ENCODE peak calls at places on chromosomes 11 and 22, in eight cellular contexts. One of them, this sample, is unnamed.

GRCh38 chr22:24506802-24507438 is 11.8 kb downstream of the UPB1 start:
- DNase-seq in stomach: no peak
- DNase-seq in ovary: no peak
- DNase-seq in CD4-positive, alpha-beta memory T cell: no peak
- DNase-seq in cardiac muscle cell: no peak
- DNase-seq in heart left ventricle: no peak
- DNase-seq in BJ: no peak
- DNase-seq in PC-9: peak; percentile 88
- DNase-seq in this sample: no peak

GRCh38 chr22:28574159-28574788 is 105.4 kb downstream of the TTC28 start:
- DNase-seq in PC-9: no peak
- DNase-seq in ovary: no peak
- DNase-seq in heart left ventricle: no peak
- DNase-seq in BJ: no peak
- DNase-seq in CD4-positive, alpha-beta memory T cell: no peak
- DNase-seq in cardiac muscle cell: no peak
- DNase-seq in stomach: no peak
- DNase-seq in this sample: no peak

GRCh38 chr11:33168605-33169240 is 7.4 kb upstream of the CSTF3 start:
- DNase-seq in BJ: peak; percentile 37
- DNase-seq in CD4-positive, alpha-beta memory T cell: no peak
- DNase-seq in ovary: no peak
- DNase-seq in stomach: no peak
- DNase-seq in PC-9: no peak
- DNase-seq in heart left ventricle: no peak
- DNase-seq in cardiac muscle cell: peak; percentile 48
- DNase-seq in this sample: no peak

GRCh38 chr11:97961431-97961830 is 1059.3 kb upstream of the CNTN5 start:
- DNase-seq in stomach: no peak
- DNase-seq in PC-9: no peak
- DNase-seq in BJ: no peak
- DNase-seq in ovary: no peak
- DNase-seq in heart left ventricle: no peak
- DNase-seq in cardiac muscle cell: no peak
- DNase-seq in CD4-positive, alpha-beta memory T cell: no peak
- DNase-seq in this sample: no peak

GRCh38 chr11:70851907-70852306 is 400.5 kb downstream of the SHANK2 start:
- DNase-seq in ovary: no peak
- DNase-seq in CD4-positive, alpha-beta memory T cell: no peak
- DNase-seq in cardiac muscle cell: no peak
- DNase-seq in PC-9: no peak
- DNase-seq in BJ: no peak
- DNase-seq in stomach: no peak
- DNase-seq in heart left ventricle: no peak
- DNase-seq in this sample: no peak

GRCh38 chr11:95593101-95593500 is 196.5 kb downstream of the FAM76B start:
- DNase-seq in heart left ventricle: no peak
- DNase-seq in CD4-positive, alpha-beta memory T cell: no peak
- DNase-seq in cardiac muscle cell: peak; percentile 35
- DNase-seq in stomach: no peak
- DNase-seq in ovary: no peak
- DNase-seq in PC-9: no peak
- DNase-seq in BJ: no peak
- DNase-seq in this sample: no peak

GRCh38 chr22:19874307-19875060 is 19.8 kb upstream of the GNB1L start:
- DNase-seq in cardiac muscle cell: no peak
- DNase-seq in CD4-positive, alpha-beta memory T cell: peak; percentile 24
- DNase-seq in stomach: peak; percentile 47
- DNase-seq in heart left ventricle: peak; percentile 26
- DNase-seq in PC-9: no peak
- DNase-seq in ovary: peak; percentile 23
- DNase-seq in BJ: no peak
- DNase-seq in this sample: peak; percentile 13

GRCh38 chr22:47015589-47016178 is 253.2 kb downstream of the TBC1D22A start:
- DNase-seq in BJ: no peak
- DNase-seq in PC-9: no peak
- DNase-seq in stomach: peak; percentile 23
- DNase-seq in heart left ventricle: peak; percentile 22
- DNase-seq in ovary: no peak
- DNase-seq in cardiac muscle cell: no peak
- DNase-seq in CD4-positive, alpha-beta memory T cell: no peak
- DNase-seq in this sample: no peak

GRCh38 chr22:21698430-21699329 is 32.9 kb downstream of the PPIL2 start:
- DNase-seq in ovary: no peak
- DNase-seq in BJ: peak; percentile 27
- DNase-seq in cardiac muscle cell: peak; percentile 37
- DNase-seq in heart left ventricle: peak; percentile 77
- DNase-seq in stomach: no peak
- DNase-seq in PC-9: no peak
- DNase-seq in CD4-positive, alpha-beta memory T cell: no peak
- DNase-seq in this sample: peak; percentile 44

GRCh38 chr11:131534031-131534430 is 163.6 kb downstream of the NTM start:
- DNase-seq in cardiac muscle cell: no peak
- DNase-seq in heart left ventricle: no peak
- DNase-seq in stomach: no peak
- DNase-seq in ovary: no peak
- DNase-seq in CD4-positive, alpha-beta memory T cell: no peak
- DNase-seq in PC-9: no peak
- DNase-seq in BJ: no peak
- DNase-seq in this sample: no peak

GRCh38 chr11:60874421-60875365 is 7.4 kb downstream of the ZP1 start:
- DNase-seq in PC-9: peak; percentile 2
- DNase-seq in cardiac muscle cell: no peak
- DNase-seq in ovary: no peak
- DNase-seq in BJ: no peak
- DNase-seq in stomach: peak; percentile 26
- DNase-seq in CD4-positive, alpha-beta memory T cell: no peak
- DNase-seq in heart left ventricle: no peak
- DNase-seq in this sample: no peak

GRCh38 chr11:58867556-58867955 is 23.1 kb upstream of the GLYATL2 start:
- DNase-seq in stomach: no peak
- DNase-seq in ovary: no peak
- DNase-seq in cardiac muscle cell: no peak
- DNase-seq in BJ: no peak
- DNase-seq in heart left ventricle: no peak
- DNase-seq in CD4-positive, alpha-beta memory T cell: no peak
- DNase-seq in PC-9: no peak
- DNase-seq in this sample: no peak

GRCh38 chr11:70883973-70884688 is 368.2 kb downstream of the SHANK2 start:
- DNase-seq in CD4-positive, alpha-beta memory T cell: no peak
- DNase-seq in heart left ventricle: no peak
- DNase-seq in stomach: no peak
- DNase-seq in BJ: no peak
- DNase-seq in cardiac muscle cell: no peak
- DNase-seq in ovary: no peak
- DNase-seq in PC-9: no peak
- DNase-seq in this sample: no peak

GRCh38 chr22:42367980-42368378 is 64.2 kb downstream of the NFAM1 start:
- DNase-seq in stomach: peak; percentile 33
- DNase-seq in heart left ventricle: no peak
- DNase-seq in cardiac muscle cell: no peak
- DNase-seq in CD4-positive, alpha-beta memory T cell: no peak
- DNase-seq in ovary: peak; percentile 48
- DNase-seq in PC-9: no peak
- DNase-seq in BJ: no peak
- DNase-seq in this sample: no peak

GRCh38 chr22:42368379-42369249 is 63.6 kb downstream of the NFAM1 start:
- DNase-seq in stomach: no peak
- DNase-seq in ovary: peak; percentile 36
- DNase-seq in cardiac muscle cell: no peak
- DNase-seq in heart left ventricle: no peak
- DNase-seq in BJ: no peak
- DNase-seq in PC-9: peak; percentile 47
- DNase-seq in CD4-positive, alpha-beta memory T cell: peak; percentile 32
- DNase-seq in this sample: no peak

GRCh38 chr22:42369250-42370041 is 62.8 kb downstream of the NFAM1 start:
- DNase-seq in CD4-positive, alpha-beta memory T cell: peak; percentile 78
- DNase-seq in cardiac muscle cell: peak; percentile 92
- DNase-seq in PC-9: peak; percentile 88
- DNase-seq in heart left ventricle: peak; percentile 95
- DNase-seq in stomach: peak; percentile 93
- DNase-seq in BJ: peak; percentile 58
- DNase-seq in ovary: peak; percentile 86
- DNase-seq in this sample: peak; percentile 95

GRCh38 chr22:42366815-42367581 is 65.2 kb downstream of the NFAM1 start:
- DNase-seq in stomach: peak; percentile 83
- DNase-seq in PC-9: no peak
- DNase-seq in ovary: no peak
- DNase-seq in BJ: no peak
- DNase-seq in heart left ventricle: no peak
- DNase-seq in cardiac muscle cell: no peak
- DNase-seq in CD4-positive, alpha-beta memory T cell: no peak
- DNase-seq in this sample: no peak

GRCh38 chr22:42371112-42371900 is 60.9 kb downstream of the NFAM1 start:
- DNase-seq in BJ: no peak
- DNase-seq in stomach: no peak
- DNase-seq in CD4-positive, alpha-beta memory T cell: no peak
- DNase-seq in PC-9: no peak
- DNase-seq in heart left ventricle: no peak
- DNase-seq in ovary: no peak
- DNase-seq in cardiac muscle cell: no peak
- DNase-seq in this sample: no peak
- H3K27me3 ChIP-seq in BJ: peaks cover 16% of the 10 kb centered on the region
- H3K27me3 ChIP-seq in stomach: peaks cover 25% of the 10 kb centered on the region
- H3K27me3 ChIP-seq in CD4-positive, alpha-beta memory T cell: peaks cover 11% of the 10 kb centered on the region
- H3K27me3 ChIP-seq in PC-9: peaks cover 13% of the 10 kb centered on the region
- H3K27me3 ChIP-seq in heart left ventricle: peaks cover 9% of the 10 kb centered on the region
- H3K27me3 ChIP-seq in ovary: no peaks in the 10 kb centered on the region
- H3K27me3 ChIP-seq in cardiac muscle cell: peaks cover 19% of the 10 kb centered on the region
- H3K27me3 ChIP-seq in this sample: peaks cover 6% of the 10 kb centered on the region

DNA sequence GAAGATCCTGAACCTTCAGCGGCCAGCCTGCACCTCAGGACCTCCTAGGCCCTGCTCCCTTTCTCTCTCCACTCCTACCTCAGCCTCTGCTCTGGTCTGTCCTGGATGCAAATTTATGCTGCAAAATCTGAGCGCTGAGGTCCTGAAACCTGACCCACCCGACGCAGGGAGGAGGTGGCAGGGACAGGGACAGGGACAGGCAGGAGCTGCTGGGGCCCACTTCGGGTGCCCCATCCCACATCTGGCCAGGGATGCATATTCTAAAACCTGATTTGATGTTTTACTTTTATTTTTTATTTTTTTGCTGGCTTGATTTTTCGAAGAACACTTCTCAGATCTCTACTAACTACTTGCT is 571 bp upstream of the PVALB start:
- DNase-seq in CD4-positive, alpha-beta memory T cell: no peak
- DNase-seq in BJ: no peak
- DNase-seq in cardiac muscle cell: no peak
- DNase-seq in stomach: no peak
- DNase-seq in heart left ventricle: no peak
- DNase-seq in PC-9: no peak
- DNase-seq in ovary: no peak
- DNase-seq in this sample: no peak
- H3K27me3 ChIP-seq in CD4-positive, alpha-beta memory T cell: peaks cover 33% of the 10 kb centered on the region
- H3K27me3 ChIP-seq in BJ: peaks cover 61% of the 10 kb centered on the region
- H3K27me3 ChIP-seq in cardiac muscle cell: peaks cover 52% of the 10 kb centered on the region
- H3K27me3 ChIP-seq in stomach: peaks cover 89% of the 10 kb centered on the region
- H3K27me3 ChIP-seq in heart left ventricle: peaks cover 73% of the 10 kb centered on the region
- H3K27me3 ChIP-seq in PC-9: peaks cover 81% of the 10 kb centered on the region
- H3K27me3 ChIP-seq in ovary: no peaks in the 10 kb centered on the region
- H3K27me3 ChIP-seq in this sample: peaks cover 72% of the 10 kb centered on the region

GRCh38 chr22:49119551-49119952 is 708.1 kb downstream of the BRD1 start:
- DNase-seq in PC-9: no peak
- DNase-seq in stomach: no peak
- DNase-seq in heart left ventricle: no peak
- DNase-seq in ovary: no peak
- DNase-seq in cardiac muscle cell: no peak
- DNase-seq in BJ: no peak
- DNase-seq in CD4-positive, alpha-beta memory T cell: no peak
- DNase-seq in this sample: no peak
- H3K27me3 ChIP-seq in PC-9: peaks cover 86% of the 10 kb centered on the region
- H3K27me3 ChIP-seq in stomach: peaks cover 28% of the 10 kb centered on the region
- H3K27me3 ChIP-seq in heart left ventricle: peaks cover 12% of the 10 kb centered on the region
- H3K27me3 ChIP-seq in ovary: no peaks in the 10 kb centered on the region
- H3K27me3 ChIP-seq in cardiac muscle cell: no peaks in the 10 kb centered on the region
- H3K27me3 ChIP-seq in BJ: no peaks in the 10 kb centered on the region
- H3K27me3 ChIP-seq in CD4-positive, alpha-beta memory T cell: peaks cover 4% of the 10 kb centered on the region
- H3K27me3 ChIP-seq in this sample: no peaks in the 10 kb centered on the region

GRCh38 chr22:50014655-50015401 is 2.3 kb upstream of the IL17REL start:
- DNase-seq in BJ: no peak
- DNase-seq in PC-9: no peak
- DNase-seq in cardiac muscle cell: no peak
- DNase-seq in heart left ventricle: no peak
- DNase-seq in ovary: no peak
- DNase-seq in stomach: no peak
- DNase-seq in CD4-positive, alpha-beta memory T cell: no peak
- DNase-seq in this sample: peak; percentile 12
- H3K27me3 ChIP-seq in BJ: peaks cover 36% of the 10 kb centered on the region
- H3K27me3 ChIP-seq in PC-9: peaks cover 51% of the 10 kb centered on the region
- H3K27me3 ChIP-seq in cardiac muscle cell: peaks cover 96% of the 10 kb centered on the region
- H3K27me3 ChIP-seq in heart left ventricle: peaks cover 74% of the 10 kb centered on the region
- H3K27me3 ChIP-seq in ovary: peaks cover 4% of the 10 kb centered on the region
- H3K27me3 ChIP-seq in stomach: peaks cover 82% of the 10 kb centered on the region
- H3K27me3 ChIP-seq in CD4-positive, alpha-beta memory T cell: no peaks in the 10 kb centered on the region
- H3K27me3 ChIP-seq in this sample: peaks cover 21% of the 10 kb centered on the region